ENCODE peak calls at places on chromosomes 2 and 18, in ten cellular contexts. U, C, Q, D, Z, M, X, Y, E and B are unnamed samples.

GRCh38 chr18:63002305-63002704 is 287.0 kb downstream of the PHLPP1 start:
- DNase-seq in U (no peak), C (no peak), Q (no peak), D (no peak), Z (no peak), M (peak), X (no peak), Y (no peak), E (no peak), B (no peak)

GRCh38 chr2:52658598-52658997 is 1109.0 kb upstream of the CHAC2 start:
- DNase-seq in U (no peak), C (no peak), Q (no peak), D (no peak), Z (no peak), M (no peak), X (no peak), Y (no peak), E (no peak), B (no peak)

GRCh38 chr2:235043762-235044500 is 92.1 kb downstream of the SH3BP4 start:
- DNase-seq in U (no peak), C (no peak), Q (no peak), D (no peak), Z (no peak), M (no peak), X (no peak), Y (no peak), E (no peak), B (no peak)

GRCh38 chr18:5584751-5585417 is 41.1 kb upstream of the EPB41L3 start:
- DNase-seq in U (no peak), C (no peak), Q (no peak), D (no peak), Z (no peak), M (no peak), X (no peak), Y (no peak), E (no peak), B (no peak)

GRCh38 chr2:224722250-224722649 is 6.1 kb upstream of the CCDC195 start:
- DNase-seq in U (no peak), C (no peak), Q (no peak), D (no peak), Z (no peak), M (no peak), X (no peak), Y (no peak), E (no peak), B (no peak)

GRCh38 chr2:114022360-114023085 is 132.6 kb downstream of the ACTR3 start:
- DNase-seq in U (no peak), C (no peak), Q (no peak), D (no peak), Z (no peak), M (no peak), X (no peak), Y (peak), E (no peak), B (no peak)

GRCh38 chr18:76496200-76496890 is 1.3 kb upstream of the ZNF516 start:
- DNase-seq in U (no peak), C (peak), Q (peak), D (no peak), Z (peak), M (peak), X (peak), Y (peak), E (peak), B (no peak)

GRCh38 chr2:223835701-223836532 is 1.5 kb downstream of the AP1S3 start:
- DNase-seq in U (no peak), C (no peak), Q (no peak), D (no peak), Z (no peak), M (no peak), X (no peak), Y (no peak), E (no peak), B (no peak)

GRCh38 chr18:56235061-56235772 is 403.2 kb downstream of the TXNL1 start:
- DNase-seq in U (no peak), C (peak), Q (no peak), D (no peak), Z (no peak), M (no peak), X (no peak), Y (no peak), E (no peak), B (no peak)

GRCh38 chr2:229798446-229799147 is 84.2 kb upstream of the DNER start:
- DNase-seq in U (no peak), C (no peak), Q (no peak), D (no peak), Z (peak), M (no peak), X (peak), Y (no peak), E (no peak), B (no peak)

GRCh38 chr2:66569974-66570373 is 135.0 kb downstream of the MEIS1 start:
- DNase-seq in U (no peak), C (no peak), Q (no peak), D (no peak), Z (no peak), M (no peak), X (no peak), Y (no peak), E (no peak), B (no peak)

GRCh38 chr2:98647636-98648035 is 39.2 kb downstream of the UNC50 start:
- DNase-seq in U (no peak), C (no peak), Q (no peak), D (no peak), Z (no peak), M (no peak), X (no peak), Y (no peak), E (no peak), B (no peak)

GRCh38 chr2:126399001-126399400 is 257.0 kb upstream of the GYPC start:
- DNase-seq in U (peak), C (no peak), Q (no peak), D (no peak), Z (no peak), M (no peak), X (no peak), Y (no peak), E (no peak), B (no peak)

GRCh38 chr18:50218432-50219197 is 23.7 kb upstream of the MYO5B start:
- DNase-seq in U (peak), C (no peak), Q (no peak), D (peak), Z (peak), M (peak), X (no peak), Y (peak), E (no peak), B (no peak)
- TF ChIP-seq CTCF in U (peak), C (peak), Q (no peak), D (peak), Z (peak), M (no peak), X (peak), Y (peak), E (no peak), B (peak)

GRCh38 chr18:44624052-44624451 is 56.6 kb upstream of the SETBP1 start:
- DNase-seq in U (no peak), C (no peak), Q (no peak), D (no peak), Z (no peak), M (no peak), X (no peak), Y (no peak), E (no peak), B (no peak)
- TF ChIP-seq CTCF in U (no peak), C (no peak), Q (no peak), D (no peak), Z (no peak), M (no peak), X (no peak), Y (no peak), E (no peak), B (no peak)

DNA sequence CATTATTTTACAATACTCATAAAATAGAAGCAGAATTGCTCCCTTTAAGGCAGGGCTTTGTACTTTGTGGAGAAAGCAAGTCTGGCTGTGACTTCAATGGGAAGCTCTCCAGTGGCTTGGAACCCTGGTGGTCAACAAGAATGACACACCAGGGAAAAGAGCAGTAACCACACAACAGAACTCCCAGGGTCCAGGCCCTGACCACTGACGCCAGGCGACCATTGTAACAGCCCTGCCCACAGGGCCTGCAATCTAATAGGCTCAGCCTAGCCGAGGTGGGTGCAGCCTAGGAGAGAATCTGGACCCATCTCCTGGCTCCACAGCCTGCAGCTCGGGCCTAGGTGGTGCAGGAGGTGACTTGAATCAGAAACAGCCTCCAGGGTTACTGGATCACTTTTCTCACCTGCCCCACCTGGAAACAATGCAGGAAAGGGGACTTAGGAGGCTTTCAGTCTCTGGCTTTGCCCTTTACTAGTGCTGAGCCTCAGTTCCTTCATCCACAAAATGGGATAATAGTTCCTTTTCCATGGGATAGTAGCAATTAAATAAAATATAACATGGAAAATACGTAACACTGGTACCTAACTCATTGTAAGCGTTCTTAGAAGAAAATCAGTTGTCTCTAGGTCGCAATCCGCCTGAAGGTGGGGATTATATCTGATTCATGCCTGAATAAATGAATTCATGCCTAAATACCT is 112.4 kb upstream of the STPG4 start:
- DNase-seq in U (no peak), C (no peak), Q (no peak), D (no peak), Z (no peak), M (no peak), X (no peak), Y (no peak), E (no peak), B (no peak)
- TF ChIP-seq CTCF in U (no peak), C (no peak), Q (no peak), D (no peak), Z (no peak), M (no peak), X (no peak), Y (no peak), E (no peak), B (no peak)

DNA sequence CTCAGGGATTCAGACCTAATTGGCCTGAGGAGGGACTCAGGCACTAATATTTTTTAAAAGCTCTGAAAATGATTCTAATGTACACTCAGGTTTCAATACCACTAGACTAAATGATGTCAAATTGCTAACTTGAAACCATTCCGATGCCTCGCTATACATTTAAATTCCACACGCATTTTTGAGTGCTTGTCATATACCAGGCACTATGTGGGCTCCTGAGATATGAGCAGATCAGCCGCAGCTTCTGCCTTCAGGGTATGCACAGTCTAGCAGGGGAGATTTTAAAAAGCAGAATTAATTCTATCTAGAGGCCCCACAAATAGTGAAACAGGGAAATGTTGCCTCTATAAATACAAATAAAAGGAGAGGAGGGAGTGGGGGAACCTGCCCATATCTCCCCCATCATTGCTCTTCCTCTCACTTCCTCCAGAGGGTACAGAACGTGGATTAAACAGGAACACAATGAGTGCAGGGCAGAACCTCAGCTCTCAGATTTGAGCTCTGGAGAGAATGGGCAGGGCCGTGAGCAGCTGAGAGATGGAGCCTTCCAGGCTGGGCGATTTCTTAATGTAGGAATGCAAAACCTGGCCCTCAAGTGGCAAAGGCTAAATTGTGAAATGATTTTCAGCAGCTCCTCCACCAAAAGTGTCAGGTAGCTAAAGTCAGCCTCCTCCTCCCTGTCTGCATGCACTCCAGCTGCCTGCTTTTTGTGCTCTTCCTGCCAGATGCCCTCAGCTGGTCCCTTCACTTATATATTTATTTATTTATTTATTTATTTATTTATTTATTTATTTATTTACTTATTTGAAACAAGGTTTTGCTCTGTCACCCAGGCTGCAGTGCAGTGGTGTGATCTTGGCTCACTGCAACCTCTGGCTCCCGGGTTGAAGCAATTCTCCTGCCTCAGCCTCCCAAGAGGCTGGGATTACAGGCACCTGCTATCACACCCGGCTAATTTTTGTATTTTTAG is 24.6 kb upstream of the LBH start:
- DNase-seq in U (no peak), C (no peak), Q (no peak), D (no peak), Z (no peak), M (peak), X (no peak), Y (peak), E (no peak), B (no peak)
- TF ChIP-seq CTCF in U (no peak), C (no peak), Q (no peak), D (no peak), Z (no peak), M (no peak), X (no peak), Y (no peak), E (no peak), B (no peak)

GRCh38 chr2:73776381-73776780 is 3.5 kb downstream of the DUSP11 start:
- DNase-seq in U (no peak), C (no peak), Q (no peak), D (no peak), Z (no peak), M (no peak), X (no peak), Y (no peak), E (no peak), B (no peak)

GRCh38 chr2:73776869-73777519 is 2.9 kb downstream of the DUSP11 start:
- DNase-seq in U (no peak), C (no peak), Q (no peak), D (no peak), Z (no peak), M (no peak), X (no peak), Y (no peak), E (no peak), B (no peak)

GRCh38 chr2:73779472-73780241 is at the start of gene DUSP11:
- DNase-seq in U (peak), C (peak), Q (peak), D (peak), Z (peak), M (peak), X (peak), Y (peak), E (peak), B (peak)

DNA sequence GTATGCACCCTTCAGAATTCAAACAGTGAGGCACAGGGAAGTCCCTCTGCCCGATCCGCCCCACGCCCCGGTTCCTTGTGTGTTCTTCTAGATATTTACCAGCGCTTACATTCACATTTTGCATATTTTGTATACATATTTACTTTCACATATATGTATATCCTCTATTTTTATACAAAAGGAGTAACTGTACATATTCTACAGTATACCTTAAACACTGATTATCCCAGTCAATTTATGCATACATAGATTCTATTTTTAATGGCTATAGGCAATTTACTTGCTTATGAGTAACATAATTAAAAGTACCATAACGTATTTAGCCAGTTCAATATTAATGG is 309 bp upstream of the DUSP11 start:
- DNase-seq in U (no peak), C (no peak), Q (no peak), D (no peak), Z (no peak), M (no peak), X (no peak), Y (no peak), E (no peak), B (no peak)
- TF ChIP-seq CTCF in U (no peak), C (no peak), Q (no peak), D (peak), Z (no peak), M (no peak), X (peak), Y (no peak), E (no peak), B (no peak)

GRCh38 chr2:240840435-240841060 is 20.5 kb upstream of the KIF1A start:
- DNase-seq in U (peak), C (peak), Q (no peak), D (peak), Z (peak), M (peak), X (peak), Y (peak), E (no peak), B (peak)
- TF ChIP-seq CTCF in U (peak), C (peak), Q (peak), D (peak), Z (peak), M (no peak), X (peak), Y (peak), E (peak), B (peak)

DNA sequence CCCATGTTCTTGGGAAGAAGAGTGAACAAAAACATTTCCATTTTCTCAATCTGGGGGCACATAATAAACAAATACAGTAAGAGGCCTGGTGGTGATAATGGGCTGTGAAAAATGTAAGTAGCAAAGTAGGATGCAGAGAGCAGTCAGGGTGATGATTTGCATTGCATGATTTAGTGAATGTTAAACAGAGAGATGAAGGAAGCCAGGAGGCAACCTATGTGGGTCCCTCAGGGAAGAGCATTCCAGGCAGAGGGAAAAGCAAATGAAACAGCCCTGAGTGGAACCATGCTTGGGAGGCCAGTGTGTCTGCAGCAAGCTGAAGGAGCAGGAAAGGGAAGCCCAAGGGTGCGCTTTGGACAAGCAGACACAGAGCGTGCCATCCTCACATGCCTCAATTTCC is 5.4 kb downstream of the VIT start:
- DNase-seq in U (no peak), C (no peak), Q (no peak), D (no peak), Z (no peak), M (no peak), X (no peak), Y (no peak), E (no peak), B (no peak)
- TF ChIP-seq CTCF in U (no peak), C (no peak), Q (no peak), D (no peak), Z (no peak), M (no peak), X (no peak), Y (no peak), E (no peak), B (no peak)

GRCh38 chr2:99818842-99819241 is 323.5 kb downstream of the AFF3 start:
- DNase-seq in U (no peak), C (no peak), Q (no peak), D (no peak), Z (no peak), M (no peak), X (no peak), Y (peak), E (no peak), B (no peak)
- TF ChIP-seq CTCF in U (no peak), C (peak), Q (no peak), D (no peak), Z (no peak), M (no peak), X (peak), Y (peak), E (no peak), B (no peak)

GRCh38 chr2:135817946-135818345 is 19.0 kb downstream of the LCT start:
- DNase-seq in U (no peak), C (no peak), Q (no peak), D (no peak), Z (no peak), M (no peak), X (no peak), Y (no peak), E (no peak), B (no peak)

GRCh38 chr2:135820003-135820618 is 16.9 kb downstream of the LCT start:
- DNase-seq in U (no peak), C (no peak), Q (no peak), D (no peak), Z (no peak), M (no peak), X (no peak), Y (no peak), E (no peak), B (no peak)

GRCh38 chr2:135817466-135817865 is 19.5 kb downstream of the LCT start:
- DNase-seq in U (no peak), C (no peak), Q (no peak), D (no peak), Z (no peak), M (no peak), X (no peak), Y (no peak), E (no peak), B (no peak)

GRCh38 chr2:135821190-135821589 is 15.8 kb downstream of the LCT start:
- DNase-seq in U (no peak), C (no peak), Q (no peak), D (no peak), Z (no peak), M (no peak), X (no peak), Y (no peak), E (no peak), B (no peak)

GRCh38 chr2:135819211-135819610 is 17.8 kb downstream of the LCT start:
- DNase-seq in U (peak), C (peak), Q (no peak), D (no peak), Z (no peak), M (no peak), X (no peak), Y (peak), E (no peak), B (no peak)
- TF ChIP-seq CTCF in U (peak), C (peak), Q (no peak), D (no peak), Z (no peak), M (no peak), X (no peak), Y (peak), E (no peak), B (peak)